ENCODE peak calls at places on chromosomes 11 and 22, in ten cellular contexts. H, B, F, T, E, S, K, L, C and A are unnamed samples.

GRCh38 chr11:127056338-127056971 is 55.9 kb upstream of the KIRREL3 start:
- DNase-seq in H (no peak), B (no peak), F (peak; percentile 41), T (no peak), E (no peak), S (no peak), K (no peak), L (no peak), C (no peak), A (no peak)

GRCh38 chr11:109865558-109866186 is 227.5 kb upstream of the ZC3H12C start:
- DNase-seq in H (peak; percentile 46), B (no peak), F (peak; percentile 7), T (peak; percentile 21), E (no peak), S (no peak), K (no peak), L (peak; percentile 63), C (no peak), A (no peak)

GRCh38 chr11:24588075-24588474 is 91.2 kb downstream of the LUZP2 start:
- DNase-seq in H (peak; percentile 65), B (no peak), F (peak; percentile 82), T (no peak), E (no peak), S (no peak), K (no peak), L (no peak), C (no peak), A (no peak)

GRCh38 chr11:92678212-92678611 is 291.2 kb upstream of the MTNR1B start:
- DNase-seq in H (no peak), B (no peak), F (no peak), T (no peak), E (no peak), S (no peak), K (no peak), L (no peak), C (no peak), A (no peak)

GRCh38 chr11:16191852-16192240 is 164.5 kb downstream of the SOX6 start:
- DNase-seq in H (no peak), B (no peak), F (no peak), T (no peak), E (no peak), S (no peak), K (no peak), L (no peak), C (no peak), A (no peak)

GRCh38 chr11:19952101-19952605 is 208.1 kb downstream of the DBX1 start:
- DNase-seq in H (no peak), B (no peak), F (no peak), T (no peak), E (no peak), S (no peak), K (no peak), L (no peak), C (no peak), A (no peak)

GRCh38 chr11:111833524-111833923 is 37.9 kb downstream of the ALG9 start:
- DNase-seq in H (peak; percentile 8), B (no peak), F (peak; percentile 17), T (no peak), E (no peak), S (no peak), K (no peak), L (no peak), C (no peak), A (no peak)

GRCh38 chr11:35323076-35323868 is 96.1 kb downstream of the SLC1A2 start:
- DNase-seq in H (peak; percentile 44), B (no peak), F (peak; percentile 36), T (no peak), E (no peak), S (no peak), K (no peak), L (no peak), C (no peak), A (no peak)

GRCh38 chr11:1122356-1123002 is 35.3 kb upstream of the MUC5AC start:
- DNase-seq in H (no peak), B (no peak), F (no peak), T (no peak), E (no peak), S (no peak), K (no peak), L (peak; percentile 59), C (no peak), A (no peak)

GRCh38 chr11:57436031-57436430 is 9.1 kb upstream of the SLC43A3 start:
- DNase-seq in H (no peak), B (no peak), F (no peak), T (no peak), E (no peak), S (no peak), K (no peak), L (no peak), C (no peak), A (no peak)

GRCh38 chr11:120215634-120216033 is 4.8 kb downstream of the OAF start:
- DNase-seq in H (no peak), B (no peak), F (peak; percentile 83), T (no peak), E (no peak), S (no peak), K (no peak), L (peak; percentile 84), C (no peak), A (no peak)

GRCh38 chr11:3225159-3225758 is 6.6 kb upstream of the MRGPRG start:
- DNase-seq in H (no peak), B (no peak), F (no peak), T (no peak), E (no peak), S (no peak), K (no peak), L (peak; percentile 78), C (no peak), A (no peak)

GRCh38 chr11:69825037-69825834 is 6.0 kb upstream of the FGF3 start:
- DNase-seq in H (peak; percentile 14), B (no peak), F (peak; percentile 55), T (no peak), E (no peak), S (no peak), K (no peak), L (no peak), C (peak; percentile 17), A (no peak)

GRCh38 chr11:120346233-120346632 is 10.0 kb downstream of the ARHGEF12 start:
- DNase-seq in H (no peak), B (no peak), F (no peak), T (no peak), E (no peak), S (no peak), K (no peak), L (no peak), C (no peak), A (no peak)

GRCh38 chr11:129639300-129639699 is 176.3 kb upstream of the TMEM45B start:
- DNase-seq in H (peak; percentile 99), B (peak; percentile 26), F (peak; percentile 98), T (no peak), E (peak; percentile 43), S (no peak), K (peak; percentile 95), L (no peak), C (no peak), A (no peak)

GRCh38 chr11:34050967-34051348 is 573 bp upstream of the CAPRIN1 start:
- DNase-seq in H (no peak), B (no peak), F (no peak), T (peak; percentile 38), E (no peak), S (no peak), K (no peak), L (no peak), C (no peak), A (peak; percentile 67)

GRCh38 chr11:76648929-76649328 is 21.6 kb downstream of the LRRC32 start:
- DNase-seq in H (no peak), B (no peak), F (no peak), T (no peak), E (no peak), S (no peak), K (no peak), L (no peak), C (no peak), A (no peak)

GRCh38 chr11:46208803-46209202 is 68.7 kb upstream of the CREB3L1 start:
- DNase-seq in H (no peak), B (no peak), F (no peak), T (no peak), E (no peak), S (no peak), K (no peak), L (no peak), C (no peak), A (no peak)

GRCh38 chr11:59053387-59053786 is 32.7 kb upstream of the GLYATL1B start:
- DNase-seq in H (peak; percentile 64), B (peak; percentile 81), F (peak; percentile 56), T (peak; percentile 8), E (peak; percentile 51), S (peak; percentile 81), K (peak; percentile 19), L (peak; percentile 72), C (peak; percentile 76), A (peak; percentile 44)

GRCh38 chr22:48943567-48944432 is 883.9 kb downstream of the BRD1 start:
- DNase-seq in H (no peak), B (no peak), F (no peak), T (peak; percentile 8), E (no peak), S (no peak), K (no peak), L (no peak), C (no peak), A (no peak)